ENCODE peak calls at places on chromosomes 16 and 17, in five cellular contexts. U is small intestine, B is mucosa of descending colon, W is tibial artery, F is ascending aorta. X is an unnamed sample.

GRCh38 chr17:29726721-29727252 is 104.1 kb upstream of the CORO6 start:
- DNase-seq in U (peak; percentile 29), F (no peak), B (no peak), W (no peak), X (no peak)

GRCh38 chr17:1095853-1096675 is 83.7 kb downstream of the ABR start:
- DNase-seq in F (no peak), U (no peak), B (no peak), W (no peak), X (no peak)

GRCh38 chr17:82948957-82949356 is 109.1 kb upstream of the ZNF750 start:
- DNase-seq in B (no peak), U (no peak), F (no peak), W (peak; percentile 4), X (no peak)

GRCh38 chr16:56789360-56789759 is 59.4 kb downstream of the NUP93 start:
- DNase-seq in F (no peak), W (no peak), B (no peak), U (peak; percentile 49), X (no peak)

GRCh38 chr17:57955183-57955952 is at the start of gene CUEDC1:
- DNase-seq in F (no peak), W (peak; percentile 88), U (peak; percentile 53), B (peak; percentile 82), X (peak; percentile 80)

GRCh38 chr16:11256657-11257130 is 690 bp upstream of the SOCS1 start:
- DNase-seq in U (peak; percentile 69), B (no peak), W (peak; percentile 86), F (no peak), X (no peak)

GRCh38 chr16:91484-91883 is 13.5 kb downstream of the MPG start:
- DNase-seq in W (peak; percentile 86), U (no peak), B (no peak), F (no peak), X (no peak)

GRCh38 chr16:85002643-85003042 is 8.7 kb downstream of the ZDHHC7 start:
- DNase-seq in W (peak; percentile 78), F (no peak), U (no peak), B (no peak), X (no peak)

GRCh38 chr17:34171245-34171818 is 83.8 kb upstream of the CCL2 start:
- DNase-seq in F (no peak), U (peak; percentile 56), B (no peak), W (no peak), X (peak; percentile 41)

GRCh38 chr16:71645450-71645849 is 19.5 kb downstream of the MARVELD3 start:
- DNase-seq in W (no peak), B (no peak), F (no peak), U (peak; percentile 70), X (no peak)

GRCh38 chr16:68259007-68259406 is 5.3 kb upstream of the SLC7A6 start:
- DNase-seq in B (no peak), W (no peak), U (no peak), F (no peak), X (no peak)

GRCh38 chr16:66972983-66973382 is 11.9 kb downstream of the CES3 start:
- DNase-seq in B (no peak), U (no peak), W (no peak), F (no peak), X (no peak)

GRCh38 chr17:15171433-15172047 is 93.6 kb downstream of the PMP22 start:
- DNase-seq in W (peak; percentile 73), F (peak; percentile 16), U (peak; percentile 47), B (no peak), X (peak; percentile 60)

GRCh38 chr16:89025636-89026035 is 48.6 kb upstream of the CBFA2T3 start:
- DNase-seq in W (no peak), U (no peak), F (no peak), B (no peak), X (no peak)

GRCh38 chr16:31409433-31409832 is 16.3 kb downstream of the ITGAD start:
- DNase-seq in W (no peak), U (no peak), B (no peak), F (no peak), X (no peak)

GRCh38 chr16:89357055-89357454 is 133.3 kb downstream of the ANKRD11 start:
- DNase-seq in W (no peak), B (no peak), U (peak; percentile 35), F (no peak), X (no peak)

GRCh38 chr16:78705694-78706093 is 606.2 kb downstream of the WWOX start:
- DNase-seq in B (no peak), F (no peak), W (no peak), U (peak; percentile 74), X (no peak)

GRCh38 chr16:12210925-12211869 is 234.7 kb downstream of the SNX29 start:
- DNase-seq in B (no peak), U (peak; percentile 86), F (no peak), W (no peak), X (no peak)

GRCh38 chr17:28151001-28151400 is 108.5 kb downstream of the NLK start:
- DNase-seq in B (no peak), U (no peak), F (no peak), W (no peak), X (no peak)

GRCh38 chr16:2963611-2964415 is at the start of gene KREMEN2:
- DNase-seq in B (peak; percentile 59), U (no peak), W (no peak), F (no peak), X (no peak)

GRCh38 chr16:2963074-2963610 is 933 bp upstream of the KREMEN2 start:
- DNase-seq in F (no peak), B (no peak), W (no peak), U (no peak), X (no peak)

GRCh38 chr16:2962334-2963073 is 1.6 kb upstream of the KREMEN2 start:
- DNase-seq in B (peak; percentile 52), W (no peak), U (no peak), F (no peak), X (no peak)

GRCh38 chr16:2966043-2966802 is 2.1 kb downstream of the KREMEN2 start:
- DNase-seq in W (no peak), B (no peak), U (no peak), F (no peak), X (no peak)

DNA sequence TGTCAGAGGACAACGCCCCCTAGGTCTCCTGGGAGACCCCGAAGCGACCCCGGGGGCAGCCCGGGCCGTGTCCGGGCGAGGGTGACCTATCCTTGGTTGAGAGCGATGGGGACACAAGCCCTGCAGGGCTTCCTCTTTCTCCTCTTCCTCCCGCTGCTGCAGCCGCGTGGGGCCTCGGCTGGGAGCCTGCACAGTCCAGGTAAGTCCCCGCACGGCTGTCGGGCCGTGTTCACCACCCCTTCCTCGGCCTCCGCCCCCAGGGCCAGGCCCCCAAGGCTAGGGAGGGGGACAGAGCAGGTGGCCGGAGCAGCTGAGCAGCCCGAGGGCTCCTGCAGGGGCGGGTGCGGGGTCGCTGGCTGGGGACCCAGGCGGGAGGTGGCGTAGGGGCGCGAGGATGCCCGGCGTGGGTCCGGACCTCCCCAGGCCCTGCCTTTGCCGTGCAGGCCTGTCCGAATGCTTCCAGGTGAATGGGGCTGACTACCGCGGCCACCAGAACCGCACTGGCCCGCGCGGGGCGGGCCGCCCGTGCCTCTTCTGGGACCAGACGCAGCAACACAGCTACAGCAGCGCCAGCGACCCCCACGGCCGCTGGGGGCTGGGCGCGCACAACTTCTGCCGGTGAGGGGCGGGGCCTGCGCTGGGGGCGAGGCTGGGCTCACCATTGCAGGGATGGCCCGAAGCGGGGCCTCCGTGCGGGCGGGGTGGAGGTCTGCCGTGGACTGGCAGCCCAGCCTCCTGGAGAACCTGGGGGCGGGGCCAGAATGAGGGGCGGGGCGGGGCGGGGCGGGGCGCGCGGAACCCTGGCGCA is 545 bp downstream of the KREMEN2 start:
- DNase-seq in W (no peak), F (no peak), U (peak; percentile 37), B (peak; percentile 77), X (no peak)
- H3K4me3 ChIP-seq in W (peak overlapping the region; percentile 15), F (no peak overlapping the region), U (no peak overlapping the region), B (no peak overlapping the region), X (no peak overlapping the region)

GRCh38 chr16:23333962-23334361 is 31.9 kb downstream of the SCNN1B start:
- DNase-seq in W (no peak), F (no peak), B (no peak), U (no peak), X (no peak)

GRCh38 chr16:23333034-23333579 is 31.0 kb downstream of the SCNN1B start:
- DNase-seq in U (no peak), B (no peak), W (no peak), F (no peak), X (no peak)

GRCh38 chr16:23334421-23334853 is 32.3 kb downstream of the SCNN1B start:
- DNase-seq in F (no peak), U (no peak), W (no peak), B (no peak), X (no peak)

GRCh38 chr16:23337836-23338550 is 35.9 kb downstream of the SCNN1B start:
- DNase-seq in F (no peak), W (no peak), B (no peak), U (no peak), X (no peak)

DNA sequence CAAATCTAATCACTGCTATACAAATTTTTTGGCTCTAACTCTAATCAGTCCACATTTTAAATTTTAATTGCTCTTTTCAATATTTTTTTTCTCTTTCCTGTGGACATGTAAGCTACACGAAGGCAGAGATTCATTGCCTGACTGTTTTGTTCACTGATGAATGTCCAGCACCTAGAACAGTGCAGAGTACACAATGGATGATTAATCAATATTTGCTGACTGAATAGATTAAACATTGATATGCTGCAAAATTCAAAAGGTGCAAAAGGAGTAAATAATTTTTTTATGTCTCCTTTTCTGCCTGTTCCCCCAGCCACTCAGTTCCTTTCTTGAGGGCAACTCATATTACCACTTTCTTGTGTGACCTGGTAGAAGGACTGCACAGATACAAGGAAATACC is 32.8 kb downstream of the SCNN1B start:
- DNase-seq in U (no peak), B (no peak), F (no peak), W (no peak), X (no peak)
- H3K4me1 ChIP-seq in U (no peaks in the 10 kb centered on the region), B (peaks cover 12% of the 10 kb centered on the region), F (no peaks in the 10 kb centered on the region), W (no peaks in the 10 kb centered on the region), X (no peaks in the 10 kb centered on the region)

DNA sequence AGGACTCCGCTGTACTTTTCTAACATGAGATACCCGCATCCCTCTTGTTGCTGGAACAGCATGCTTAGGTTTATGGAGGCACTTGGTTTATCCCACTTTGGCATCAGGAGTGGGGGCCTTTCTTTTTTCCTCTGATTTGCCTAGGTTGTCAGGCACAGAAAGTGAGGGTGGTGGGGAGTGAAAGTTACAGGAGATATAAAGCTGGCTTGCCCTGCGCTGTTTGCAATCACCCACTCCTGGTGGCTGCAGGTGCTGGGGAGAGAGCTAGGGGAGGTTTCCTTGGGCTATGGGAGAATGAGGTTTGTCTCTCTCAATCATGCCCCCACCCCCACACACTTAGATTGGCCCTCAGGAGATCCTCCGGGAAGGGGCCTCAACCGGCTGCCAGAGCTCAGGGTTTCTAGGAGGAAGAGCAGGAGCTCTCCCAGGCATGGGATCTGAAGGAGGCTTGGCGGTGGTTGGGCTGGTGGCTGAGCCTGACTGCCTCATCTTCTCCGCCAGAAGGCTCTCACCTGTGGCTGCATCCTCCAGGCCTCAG is 1.4 kb downstream of the WSCD1 start:
- DNase-seq in F (no peak), U (no peak), B (no peak), W (no peak), X (no peak)
- H3K4me3 ChIP-seq in F (peak overlapping the region; percentile 60), U (no peak overlapping the region), B (no peak overlapping the region), W (peak overlapping the region; percentile 87), X (peak overlapping the region; percentile 49)

GRCh38 chr17:38907930-38908675 is 17.3 kb upstream of the LASP1NB start:
- DNase-seq in U (no peak), B (no peak), W (peak; percentile 54), F (no peak), X (no peak)

GRCh38 chr17:38904892-38905291 is 20.5 kb upstream of the LASP1NB start:
- DNase-seq in F (no peak), U (no peak), B (no peak), W (no peak), X (no peak)

GRCh38 chr17:38905375-38905774 is 20.0 kb upstream of the LASP1NB start:
- DNase-seq in F (no peak), U (no peak), B (peak; percentile 13), W (no peak), X (no peak)

GRCh38 chr17:38908676-38909181 is 16.7 kb upstream of the LASP1NB start:
- DNase-seq in U (no peak), B (no peak), F (no peak), W (peak; percentile 64), X (no peak)

GRCh38 chr17:38906429-38907172 is 18.8 kb upstream of the LASP1NB start:
- DNase-seq in F (no peak), W (no peak), B (no peak), U (no peak), X (no peak)
- H3K4me1 ChIP-seq in F (peaks cover 32% of the 10 kb centered on the region), W (no peaks in the 10 kb centered on the region), B (peaks cover 6% of the 10 kb centered on the region), U (peaks cover 9% of the 10 kb centered on the region), X (peaks cover 4% of the 10 kb centered on the region)

X was measured in breast epithelium.